ENCODE peak calls at places on chromosomes 1 and 21, in ten cellular contexts. W is progenitor cell of endocrine pancreas, T is cardiac muscle cell, O is NCI-H187 treated with DMSO at 0.1 percent for 48 hours, B is NT2/D1, E is GM04504, R is T-helper 17 cell, M is AG09309, P is left cardiac atrium, K is SK-N-SH. Y is an unnamed sample.
A peak's percentile ranks its signal among the peaks of the same experiment; 100 is the strongest.

GRCh38 chr1:206655471-206655882 is 20.1 kb downstream of the DYRK3 start:
- DNase-seq in P (no peak), R (no peak), M (no peak), B (no peak), T (peak; percentile 30), E (no peak), W (no peak), K (peak; percentile 55), O (no peak), Y (no peak)

GRCh38 chr1:31152181-31152768 is 86.8 kb upstream of the PUM1 start:
- DNase-seq in W (no peak), P (no peak), T (peak; percentile 95), M (peak; percentile 57), E (peak; percentile 69), K (no peak), B (no peak), O (no peak), R (no peak), Y (peak; percentile 63)

GRCh38 chr1:204651843-204652421 is 33.6 kb downstream of the LRRN2 start:
- DNase-seq in E (no peak), R (no peak), T (no peak), O (peak; percentile 82), M (no peak), B (peak; percentile 75), W (no peak), K (peak; percentile 41), P (no peak), Y (no peak)

GRCh38 chr1:228647523-228648444 is 87.5 kb upstream of the RHOU start:
- DNase-seq in T (peak; percentile 71), B (peak; percentile 50), P (peak; percentile 50), O (no peak), R (no peak), K (peak; percentile 63), W (peak; percentile 29), E (peak; percentile 30), M (no peak), Y (no peak)

GRCh38 chr1:214550339-214551051 is 907 bp downstream of the PTPN14 start:
- DNase-seq in T (no peak), E (no peak), R (no peak), B (peak; percentile 25), P (no peak), M (no peak), K (peak; percentile 24), O (no peak), W (no peak), Y (no peak)

GRCh38 chr1:31434101-31434871 is 21.3 kb downstream of the SERINC2 start:
- DNase-seq in M (no peak), O (no peak), P (no peak), W (no peak), K (no peak), T (no peak), E (no peak), B (peak; percentile 28), R (no peak), Y (no peak)

GRCh38 chr21:40768056-40768455 is 78.9 kb downstream of the DSCAM start:
- DNase-seq in K (no peak), O (no peak), P (no peak), B (no peak), R (no peak), E (no peak), M (no peak), W (no peak), T (no peak), Y (no peak)

GRCh38 chr1:108878678-108879077 is 1.9 kb downstream of the GPSM2 start:
- DNase-seq in R (no peak), B (no peak), E (no peak), T (no peak), P (no peak), K (peak; percentile 17), O (no peak), W (no peak), M (no peak), Y (no peak)

GRCh38 chr1:45685308-45686080 is 839 bp downstream of the GPBP1L1 start:
- DNase-seq in R (no peak), M (no peak), O (peak; percentile 6), K (no peak), T (no peak), E (no peak), P (no peak), W (no peak), B (no peak), Y (no peak)

GRCh38 chr1:87115317-87115885 is 201.0 kb downstream of the HS2ST1 start:
- DNase-seq in B (no peak), K (no peak), W (no peak), O (no peak), E (peak; percentile 69), T (peak; percentile 75), P (peak; percentile 46), M (peak; percentile 69), R (no peak), Y (peak; percentile 34)